ENCODE peak calls at places on chromosomes 5 and 9, in ten cellular contexts. O is stimulated activated CD8-positive, alpha-beta memory T cell treated with anti-CD3 and anti-CD28 coated beads, Interleukin-15, amount 100 ng/mL, for 48 hours; E is naive B cell; L is stimulated activated CD4-positive, alpha-beta T cell treated with anti-CD3 and anti-CD28 coated beads, Interleukin-4, amount 100 ng/mL, for 4 hours; K is tibial artery; D is CD4-positive, alpha-beta T cell; A is T-helper 2 cell; I is amygdala; U is PC-9; N is NCI-H345. P is an unnamed sample.

GRCh38 chr5:75617746-75618352 is 6.6 kb downstream of the ANKDD1B start:
- DNase-seq in O (no peak), E (no peak), L (no peak), K (no peak), D (no peak), A (no peak), I (no peak), U (no peak), N (no peak), P (no peak)

GRCh38 chr5:100872409-100873190 is 30.5 kb downstream of the ST8SIA4 start:
- DNase-seq in O (peak), E (peak), L (peak), K (no peak), D (no peak), A (no peak), I (no peak), U (no peak), N (no peak), P (no peak)

GRCh38 chr9:129311638-129312037 is 133.6 kb upstream of the IER5L start:
- DNase-seq in O (no peak), E (no peak), L (no peak), K (peak), D (no peak), A (no peak), I (no peak), U (no peak), N (no peak), P (no peak)

GRCh38 chr5:123439616-123440153 is 16.5 kb upstream of the CEP120 start:
- DNase-seq in O (no peak), E (no peak), L (no peak), K (no peak), D (no peak), A (no peak), I (no peak), U (no peak), N (no peak), P (no peak)

GRCh38 chr5:2895196-2895595 is 143.7 kb upstream of the IRX2 start:
- DNase-seq in O (no peak), E (no peak), L (no peak), K (peak), D (no peak), A (no peak), I (no peak), U (no peak), N (no peak), P (no peak)

GRCh38 chr5:62327627-62328026 is 21.6 kb downstream of the KIF2A start:
- DNase-seq in O (no peak), E (no peak), L (no peak), K (no peak), D (no peak), A (no peak), I (no peak), U (no peak), N (no peak), P (no peak)

GRCh38 chr9:16637938-16638337 is 232.5 kb downstream of the BNC2 start:
- DNase-seq in O (no peak), E (no peak), L (no peak), K (no peak), D (no peak), A (no peak), I (no peak), U (no peak), N (no peak), P (no peak)

GRCh38 chr9:113375057-113376023 is 1.4 kb downstream of the HDHD3 start:
- DNase-seq in O (no peak), E (no peak), L (no peak), K (no peak), D (no peak), A (no peak), I (no peak), U (peak), N (no peak), P (no peak)

GRCh38 chr5:132417889-132418432 is 48.5 kb downstream of the SLC22A5 start:
- DNase-seq in O (no peak), E (no peak), L (no peak), K (no peak), D (no peak), A (no peak), I (no peak), U (no peak), N (no peak), P (no peak)

GRCh38 chr5:147391781-147392180 is 118.1 kb downstream of the DPYSL3 start:
- DNase-seq in O (no peak), E (no peak), L (no peak), K (peak), D (no peak), A (no peak), I (no peak), U (no peak), N (peak), P (peak)

GRCh38 chr5:35924950-35925722 is 13.3 kb downstream of the CAPSL start:
- DNase-seq in O (peak), E (peak), L (peak), K (no peak), D (peak), A (peak), I (peak), U (no peak), N (peak), P (peak)

GRCh38 chr5:115751176-115751575 is 65.3 kb downstream of the CDO1 start:
- DNase-seq in O (no peak), E (no peak), L (no peak), K (no peak), D (no peak), A (no peak), I (no peak), U (no peak), N (no peak), P (no peak)

GRCh38 chr9:6605202-6605601 is 40.3 kb downstream of the GLDC start:
- DNase-seq in O (no peak), E (peak), L (no peak), K (no peak), D (no peak), A (no peak), I (no peak), U (no peak), N (no peak), P (no peak)

GRCh38 chr5:138748630-138749081 is 4.6 kb upstream of the CTNNA1 start:
- DNase-seq in O (no peak), E (no peak), L (no peak), K (no peak), D (no peak), A (no peak), I (no peak), U (peak), N (no peak), P (peak)

GRCh38 chr9:131361202-131361833 is 32.6 kb upstream of the PRRC2B start:
- DNase-seq in O (no peak), E (no peak), L (peak), K (no peak), D (no peak), A (no peak), I (no peak), U (peak), N (no peak), P (peak)

GRCh38 chr5:9523090-9523813 is 22.6 kb downstream of the SEMA5A start:
- DNase-seq in O (no peak), E (no peak), L (no peak), K (no peak), D (no peak), A (no peak), I (no peak), U (peak), N (peak), P (peak)

GRCh38 chr5:141095263-141095641 is 837 bp downstream of the PCDHB2 start:
- DNase-seq in O (no peak), E (no peak), L (no peak), K (no peak), D (no peak), A (no peak), I (no peak), U (no peak), N (no peak), P (no peak)

GRCh38 chr5:107431998-107432397 is 238.7 kb downstream of the EFNA5 start:
- DNase-seq in O (no peak), E (no peak), L (no peak), K (no peak), D (no peak), A (no peak), I (no peak), U (peak), N (no peak), P (peak)

GRCh38 chr5:139131062-139131856 is 66.9 kb downstream of the SIL1 start:
- DNase-seq in O (no peak), E (no peak), L (no peak), K (peak), D (no peak), A (no peak), I (peak), U (no peak), N (peak), P (peak)

GRCh38 chr9:104969116-104969515 is 41.2 kb upstream of the ABCA1 start:
- DNase-seq in O (no peak), E (no peak), L (no peak), K (no peak), D (no peak), A (no peak), I (no peak), U (no peak), N (no peak), P (no peak)

GRCh38 chr9:132418743-132419363 is 8.8 kb downstream of the CFAP77 start:
- DNase-seq in O (no peak), E (no peak), L (no peak), K (no peak), D (no peak), A (no peak), I (no peak), U (no peak), N (no peak), P (no peak)

GRCh38 chr5:143356855-143357254 is 46.6 kb downstream of the NR3C1 start:
- DNase-seq in O (no peak), E (no peak), L (no peak), K (no peak), D (no peak), A (no peak), I (no peak), U (no peak), N (no peak), P (no peak)

GRCh38 chr5:176895829-176896228 is 3.3 kb downstream of the HK3 start:
- DNase-seq in O (no peak), E (no peak), L (no peak), K (no peak), D (no peak), A (no peak), I (no peak), U (no peak), N (no peak), P (no peak)

GRCh38 chr5:159290741-159291140 is 27.7 kb downstream of the UBLCP1 start:
- DNase-seq in O (no peak), E (no peak), L (no peak), K (no peak), D (no peak), A (no peak), I (no peak), U (peak), N (no peak), P (no peak)

GRCh38 chr9:117403848-117404247 is 11.0 kb downstream of the ASTN2 start:
- DNase-seq in O (no peak), E (no peak), L (no peak), K (no peak), D (no peak), A (no peak), I (no peak), U (no peak), N (peak), P (no peak)

GRCh38 chr9:127144670-127145458 is 22.4 kb upstream of the ANGPTL2 start:
- DNase-seq in O (no peak), E (no peak), L (no peak), K (no peak), D (no peak), A (no peak), I (no peak), U (no peak), N (peak), P (peak)